ENCODE peak calls at places on chromosome 18, in ten cellular contexts. U is H9; C is T-helper 17 cell; G is tibial nerve; D is AG04450; P is NCI-H2029 treated with DMSO at 0.1 percent for 48 hours; Q is activated effector memory CD4-positive, alpha-beta T cell treated with anti-CD3 and anti-CD28 coated beads, Interleukin-2, amount 50 U/mL, for 16 hours; X is mesenteric fat pad; W is NAMALWA; O is psoas muscle. F is an unnamed sample.

GRCh38 chr18:73923866-73924265 is 223.8 kb downstream of the FBXO15 start:
- DNase-seq in Q (no peak), W (no peak), P (no peak), C (no peak), D (peak), O (no peak), G (no peak), U (no peak), X (no peak), F (no peak)

GRCh38 chr18:22170421-22171262 is 1.3 kb downstream of the GATA6 start:
- DNase-seq in P (no peak), C (no peak), D (peak), W (no peak), G (peak), O (peak), Q (no peak), U (peak), X (no peak), F (peak)

GRCh38 chr18:76844144-76844543 is 21.8 kb downstream of the ZNF236 start:
- DNase-seq in U (no peak), O (no peak), D (no peak), C (no peak), Q (no peak), P (no peak), G (no peak), W (no peak), X (no peak), F (no peak)

GRCh38 chr18:3816601-3817363 is 366.8 kb downstream of the TGIF1 start:
- DNase-seq in G (no peak), O (no peak), P (no peak), D (peak), X (no peak), U (no peak), C (no peak), W (no peak), Q (no peak), F (no peak)

GRCh38 chr18:50338676-50339075 is 36.2 kb upstream of the SKA1 start:
- DNase-seq in W (no peak), U (no peak), Q (no peak), C (no peak), D (no peak), O (no peak), G (no peak), X (no peak), P (no peak), F (no peak)

GRCh38 chr18:10564975-10565773 is 39.3 kb downstream of the NAPG start:
- DNase-seq in O (no peak), W (no peak), G (no peak), X (no peak), D (no peak), C (no peak), Q (peak), U (no peak), P (no peak), F (no peak)

GRCh38 chr18:69935319-69936190 is 12.1 kb downstream of the CD226 start:
- DNase-seq in D (no peak), Q (peak), G (no peak), O (no peak), U (no peak), P (no peak), X (no peak), C (no peak), W (no peak), F (peak)

GRCh38 chr18:24595556-24595955 is 135.1 kb downstream of the HRH4 start:
- DNase-seq in U (no peak), X (no peak), O (no peak), C (no peak), G (no peak), P (no peak), D (no peak), Q (no peak), W (no peak), F (no peak)

GRCh38 chr18:68839701-68840100 is 41.8 kb downstream of the CCDC102B start:
- DNase-seq in C (no peak), Q (no peak), W (no peak), D (no peak), O (no peak), G (no peak), P (no peak), U (no peak), X (no peak), F (no peak)

GRCh38 chr18:3898866-3899613 is 449.1 kb downstream of the TGIF1 start:
- DNase-seq in U (no peak), P (no peak), C (no peak), O (no peak), G (no peak), Q (no peak), W (no peak), X (no peak), D (no peak), F (no peak)

GRCh38 chr18:49342690-49343089 is 117.8 kb downstream of the DYM start:
- DNase-seq in P (no peak), X (no peak), G (no peak), U (no peak), O (no peak), W (no peak), C (no peak), D (no peak), Q (no peak), F (no peak)

GRCh38 chr18:67766930-67767329 is 250.4 kb upstream of the DSEL start:
- DNase-seq in D (peak), O (no peak), U (no peak), W (no peak), Q (no peak), X (no peak), P (no peak), G (no peak), C (no peak), F (no peak)

GRCh38 chr18:26656944-26657536 is 108.7 kb upstream of the KCTD1 start:
- DNase-seq in U (peak), C (no peak), G (peak), Q (no peak), W (no peak), P (no peak), D (peak), X (peak), O (peak), F (peak)

GRCh38 chr18:35045121-35045520 is 3.9 kb downstream of the MAPRE2 start:
- DNase-seq in C (no peak), P (no peak), D (peak), Q (no peak), G (no peak), U (no peak), O (no peak), X (no peak), W (peak), F (no peak)

GRCh38 chr18:3118195-3119010 is 101.4 kb downstream of the MYOM1 start:
- DNase-seq in P (no peak), O (no peak), X (no peak), C (no peak), U (no peak), G (no peak), W (no peak), Q (no peak), D (no peak), F (no peak)

GRCh38 chr18:25310045-25310444 is 41.9 kb downstream of the ZNF521 start:
- DNase-seq in P (no peak), W (peak), G (no peak), C (no peak), Q (no peak), X (no peak), O (no peak), U (no peak), D (no peak), F (no peak)

GRCh38 chr18:75109001-75109400 is 99.9 kb downstream of the PTGR3 start:
- DNase-seq in Q (no peak), U (no peak), W (no peak), O (no peak), D (no peak), P (no peak), X (peak), C (no peak), G (no peak), F (no peak)

GRCh38 chr18:23311346-23312103 is 141.6 kb upstream of the RIOK3 start:
- DNase-seq in Q (no peak), X (no peak), P (no peak), O (peak), C (no peak), W (no peak), D (peak), G (peak), U (no peak), F (peak)

GRCh38 chr18:53426656-53427055 is 797.8 kb downstream of the MBD2 start:
- DNase-seq in P (no peak), G (no peak), D (no peak), Q (no peak), C (no peak), W (no peak), U (no peak), X (no peak), O (no peak), F (no peak)

GRCh38 chr18:73461780-73462059 is 593.9 kb upstream of the NETO1 start:
- DNase-seq in Q (no peak), C (no peak), D (no peak), U (no peak), G (no peak), P (no peak), O (no peak), W (no peak), X (no peak), F (no peak)

GRCh38 chr18:62877448-62878221 is 162.3 kb downstream of the PHLPP1 start:
- DNase-seq in D (no peak), Q (no peak), C (no peak), P (no peak), U (peak), G (no peak), X (no peak), O (no peak), W (no peak), F (no peak)

GRCh38 chr18:56052202-56052601 is 464.2 kb upstream of the TCF4 start:
- DNase-seq in P (no peak), Q (no peak), W (no peak), X (no peak), O (no peak), U (no peak), G (no peak), C (no peak), D (no peak), F (no peak)

GRCh38 chr18:45839415-45840395 is 14.2 kb downstream of the SIGLEC15 start:
- DNase-seq in G (no peak), P (no peak), X (no peak), Q (no peak), O (no peak), W (peak), D (peak), U (peak), C (no peak), F (no peak)

GRCh38 chr18:11114653-11115052 is 34.7 kb downstream of the PIEZO2 start:
- DNase-seq in U (no peak), P (no peak), X (no peak), G (no peak), D (no peak), W (no peak), Q (no peak), O (no peak), C (no peak), F (no peak)

GRCh38 chr18:51153659-51154371 is 43.7 kb downstream of the MEX3C start:
- DNase-seq in X (no peak), U (no peak), O (no peak), C (peak), P (no peak), W (peak), Q (peak), D (no peak), G (no peak), F (no peak)

GRCh38 chr18:55234366-55235093 is 275.3 kb upstream of the CCDC68 start:
- DNase-seq in X (no peak), Q (peak), D (peak), U (peak), G (peak), W (peak), P (peak), C (peak), O (peak), F (peak)

GRCh38 chr18:12333650-12334279 is 25.7 kb downstream of the TUBB6 start:
- DNase-seq in G (no peak), U (no peak), W (no peak), P (no peak), C (no peak), X (no peak), D (no peak), Q (no peak), O (no peak), F (no peak)

GRCh38 chr18:1846640-1847039 is 724.7 kb downstream of the METTL4 start:
- DNase-seq in U (no peak), O (no peak), G (no peak), C (no peak), W (no peak), D (no peak), X (no peak), Q (no peak), P (no peak), F (no peak)

GRCh38 chr18:11885278-11885991 is 22.7 kb downstream of the MPPE1 start:
- DNase-seq in X (peak), P (no peak), O (no peak), D (no peak), W (no peak), U (no peak), G (no peak), C (no peak), Q (no peak), F (no peak)

GRCh38 chr18:59446012-59446411 is 86.9 kb upstream of the LMAN1 start:
- DNase-seq in U (no peak), W (peak), O (no peak), C (no peak), D (no peak), X (no peak), Q (no peak), P (no peak), G (no peak), F (no peak)

GRCh38 chr18:11985532-11985931 is 4.2 kb downstream of the IMPA2 start:
- DNase-seq in U (no peak), P (no peak), C (no peak), D (no peak), G (no peak), W (no peak), Q (peak), O (no peak), X (no peak), F (no peak)

GRCh38 chr18:11124054-11124453 is 25.3 kb downstream of the PIEZO2 start:
- DNase-seq in D (no peak), X (no peak), C (no peak), O (no peak), G (no peak), Q (no peak), P (peak), U (no peak), W (no peak), F (no peak)

GRCh38 chr18:56252456-56252855 is 385.9 kb downstream of the TXNL1 start:
- DNase-seq in O (no peak), W (no peak), P (no peak), C (no peak), U (no peak), X (no peak), D (no peak), Q (no peak), G (no peak), F (no peak)